ENCODE peak calls at places on chromosomes 2 and 18, in seven cellular contexts. W is A549, T is ovary, F is transverse colon, Y is tibial nerve, G is stomach, M is SK-N-SH. U is an unnamed sample.

GRCh38 chr2:151556121-151556520 is 146.4 kb downstream of the RIF1 start:
- DNase-seq in M (no peak), W (no peak), T (no peak), F (no peak), G (no peak), Y (no peak), U (no peak)

GRCh38 chr2:170191166-170191872 is 13.4 kb downstream of the MYO3B start:
- DNase-seq in W (no peak), G (no peak), T (no peak), F (no peak), M (no peak), Y (no peak), U (no peak)

GRCh38 chr2:24993797-24994196 is 22.0 kb upstream of the DNAJC27 start:
- DNase-seq in Y (no peak), F (no peak), M (no peak), W (no peak), T (no peak), G (no peak), U (no peak)

GRCh38 chr2:234910186-234910679 is 41.6 kb upstream of the SH3BP4 start:
- DNase-seq in Y (no peak), G (no peak), T (no peak), M (no peak), F (no peak), W (no peak), U (no peak)

GRCh38 chr2:121052507-121052906 is 232.5 kb downstream of the TFCP2L1 start:
- DNase-seq in M (no peak), T (no peak), Y (no peak), F (no peak), W (no peak), G (no peak), U (no peak)

GRCh38 chr2:240996161-240996833 is 2.1 kb upstream of the SNED1 start:
- DNase-seq in G (peak), W (no peak), T (peak), M (no peak), F (no peak), Y (no peak), U (no peak)

GRCh38 chr2:108583903-108584520 is 49.7 kb downstream of the LIMS1 start:
- DNase-seq in F (peak), T (no peak), W (peak), G (peak), Y (peak), M (peak), U (no peak)

GRCh38 chr18:45416168-45416567 is 199.1 kb upstream of the SLC14A2 start:
- DNase-seq in W (no peak), Y (no peak), T (no peak), G (no peak), M (peak), F (peak), U (no peak)

GRCh38 chr2:43387092-43388062 is 161.0 kb upstream of the ZFP36L2 start:
- DNase-seq in T (no peak), M (no peak), W (no peak), Y (no peak), G (no peak), F (peak), U (no peak)

GRCh38 chr18:159037-159652 is 788 bp downstream of the USP14 start:
- DNase-seq in Y (no peak), G (no peak), M (peak), F (no peak), W (peak), T (no peak), U (no peak)

GRCh38 chr18:24014986-24015896 is 687 bp downstream of the TTC39C start:
- DNase-seq in W (peak), M (peak), G (peak), T (peak), Y (peak), F (peak), U (no peak)

GRCh38 chr2:173997269-173997668 is 32.1 kb upstream of the SP3 start:
- DNase-seq in M (no peak), W (no peak), G (peak), T (peak), F (peak), Y (peak), U (peak)

GRCh38 chr18:26655010-26655613 is 106.8 kb upstream of the KCTD1 start:
- DNase-seq in M (no peak), F (no peak), T (no peak), W (peak), G (no peak), Y (no peak), U (no peak)

GRCh38 chr2:24632175-24632574 is 141.1 kb downstream of the NCOA1 start:
- DNase-seq in F (no peak), M (no peak), G (no peak), T (no peak), Y (no peak), W (no peak), U (no peak)

GRCh38 chr2:224308267-224308911 is 93.5 kb downstream of the FAM124B start:
- DNase-seq in G (no peak), T (no peak), Y (no peak), W (no peak), M (no peak), F (no peak), U (no peak)

GRCh38 chr2:26172866-26173595 is at the start of gene GAREM2:
- DNase-seq in G (no peak), F (no peak), M (peak), Y (no peak), W (no peak), T (no peak), U (no peak)

GRCh38 chr2:215736653-215737290 is 276.6 kb downstream of the MREG start:
- DNase-seq in Y (no peak), G (no peak), T (no peak), W (peak), F (no peak), M (no peak), U (no peak)

GRCh38 chr2:177549171-177549570 is 156.6 kb downstream of the AGPS start:
- DNase-seq in Y (no peak), F (no peak), T (no peak), W (no peak), M (peak), G (no peak), U (no peak)

GRCh38 chr18:50582500-50582899 is 22.6 kb downstream of the MAPK4 start:
- DNase-seq in M (no peak), Y (no peak), G (no peak), T (no peak), F (no peak), W (no peak), U (no peak)

GRCh38 chr18:60027397-60027796 is 127.6 kb downstream of the PMAIP1 start:
- DNase-seq in W (peak), G (no peak), F (no peak), Y (no peak), M (peak), T (no peak), U (no peak)

GRCh38 chr2:155663265-155663664 is 669.3 kb downstream of the NR4A2 start:
- DNase-seq in F (no peak), W (no peak), M (no peak), Y (no peak), T (no peak), G (no peak), U (no peak)

GRCh38 chr2:108444941-108445840 is 3.8 kb upstream of the GCC2 start:
- DNase-seq in W (peak), M (peak), T (no peak), G (no peak), Y (no peak), F (no peak), U (no peak)

GRCh38 chr18:11860594-11861450 is 9.6 kb downstream of the CHMP1B start:
- DNase-seq in T (no peak), M (no peak), W (no peak), Y (no peak), F (no peak), G (no peak), U (no peak)

GRCh38 chr2:4792126-4792525 is 900.1 kb upstream of the SOX11 start:
- DNase-seq in Y (no peak), W (no peak), G (no peak), T (no peak), M (no peak), F (no peak), U (no peak)

GRCh38 chr18:48885266-48885950 is 65.4 kb downstream of the SMAD7 start:
- DNase-seq in G (no peak), Y (no peak), W (no peak), F (no peak), M (no peak), T (peak), U (no peak)

GRCh38 chr2:132465917-132466316 is 49.3 kb downstream of the GPR39 start:
- DNase-seq in W (no peak), F (no peak), M (no peak), G (no peak), T (no peak), Y (no peak), U (no peak)

GRCh38 chr2:103396152-103396551 is 634.3 kb downstream of the TMEM182 start:
- DNase-seq in M (no peak), F (no peak), T (no peak), G (no peak), W (no peak), Y (no peak), U (no peak)

GRCh38 chr2:157246212-157247067 is 11.1 kb upstream of the GALNT5 start:
- DNase-seq in Y (no peak), G (no peak), M (no peak), W (peak), T (no peak), F (no peak), U (no peak)

GRCh38 chr2:121809607-121810006 is 54.2 kb downstream of the TSN start:
- DNase-seq in Y (no peak), M (no peak), W (no peak), F (no peak), G (no peak), T (no peak), U (no peak)

GRCh38 chr2:229701716-229702115 is 12.6 kb downstream of the DNER start:
- DNase-seq in F (no peak), M (no peak), T (no peak), W (no peak), Y (no peak), G (no peak), U (peak)

GRCh38 chr2:74911061-74911460 is 47.4 kb upstream of the POLE4 start:
- DNase-seq in Y (no peak), T (no peak), W (no peak), M (no peak), G (no peak), F (no peak), U (no peak)

GRCh38 chr2:40721595-40721994 is 269.7 kb upstream of the SLC8A1 start:
- DNase-seq in M (no peak), F (no peak), T (no peak), Y (no peak), W (no peak), G (no peak), U (no peak)

GRCh38 chr18:27244259-27244658 is 59.2 kb upstream of the CHST9 start:
- DNase-seq in Y (no peak), F (no peak), T (no peak), G (no peak), W (no peak), M (no peak), U (no peak)

GRCh38 chr2:180742809-180743208 is 237.6 kb upstream of the UBE2E3 start:
- DNase-seq in Y (no peak), F (no peak), M (no peak), W (peak), T (no peak), G (no peak), U (no peak)

GRCh38 chr2:45006041-45006941 is 3.0 kb downstream of the SIX2 start:
- DNase-seq in M (peak), F (no peak), W (no peak), T (no peak), Y (no peak), G (no peak), U (no peak)

GRCh38 chr18:9952633-9953416 is 39.0 kb downstream of the VAPA start:
- DNase-seq in F (no peak), Y (no peak), W (no peak), T (no peak), M (no peak), G (no peak), U (no peak)

GRCh38 chr2:120425014-120425413 is 79.1 kb downstream of the INHBB start:
- DNase-seq in F (no peak), G (no peak), Y (no peak), W (no peak), T (no peak), M (no peak), U (no peak)

GRCh38 chr2:218569661-218570500 is 1.2 kb downstream of the CNOT9 start:
- DNase-seq in M (peak), W (peak), T (no peak), F (peak), Y (no peak), G (peak), U (no peak)

GRCh38 chr2:216242365-216242764 is 129.9 kb downstream of the MARCHF4 start:
- DNase-seq in M (peak), F (no peak), Y (no peak), G (no peak), T (peak), W (no peak), U (peak)

DNA sequence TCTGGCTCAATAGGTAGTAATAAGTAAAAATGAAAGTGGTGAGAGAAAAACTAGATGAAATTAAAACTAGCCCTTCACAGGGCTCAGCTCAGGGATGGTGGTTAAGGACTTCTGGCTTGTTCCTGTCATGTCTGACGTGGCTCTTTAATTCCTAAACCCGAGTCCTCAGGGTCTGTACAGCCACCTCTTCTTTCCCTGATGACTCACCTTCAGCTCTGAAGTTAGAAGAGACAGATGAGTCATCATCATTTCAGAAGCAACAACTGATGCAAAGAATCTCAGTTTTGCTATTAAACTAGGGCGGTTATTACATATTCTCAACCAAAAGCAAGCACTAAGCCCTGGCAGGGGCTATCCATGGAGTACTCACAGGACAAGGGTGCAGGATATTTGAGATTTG is 24.0 kb upstream of the ITGB6 start:
- DNase-seq in W (peak), G (no peak), F (no peak), M (no peak), Y (no peak), T (no peak), U (no peak)
- H3K4me3 ChIP-seq in W (no peak), G (no peak), F (no peak), M (peak), Y (no peak), T (no peak), U (no peak)

GRCh38 chr2:205387350-205388045 is 294.8 kb upstream of the NRP2 start:
- DNase-seq in Y (no peak), G (no peak), T (no peak), F (no peak), M (no peak), W (no peak), U (no peak)

GRCh38 chr2:205383601-205384000 is 298.7 kb upstream of the NRP2 start:
- DNase-seq in M (no peak), T (no peak), F (no peak), G (no peak), Y (no peak), W (no peak), U (no peak)

GRCh38 chr2:205390866-205391265 is 291.4 kb upstream of the NRP2 start:
- DNase-seq in G (no peak), W (no peak), T (no peak), Y (no peak), F (no peak), M (no peak), U (no peak)

DNA sequence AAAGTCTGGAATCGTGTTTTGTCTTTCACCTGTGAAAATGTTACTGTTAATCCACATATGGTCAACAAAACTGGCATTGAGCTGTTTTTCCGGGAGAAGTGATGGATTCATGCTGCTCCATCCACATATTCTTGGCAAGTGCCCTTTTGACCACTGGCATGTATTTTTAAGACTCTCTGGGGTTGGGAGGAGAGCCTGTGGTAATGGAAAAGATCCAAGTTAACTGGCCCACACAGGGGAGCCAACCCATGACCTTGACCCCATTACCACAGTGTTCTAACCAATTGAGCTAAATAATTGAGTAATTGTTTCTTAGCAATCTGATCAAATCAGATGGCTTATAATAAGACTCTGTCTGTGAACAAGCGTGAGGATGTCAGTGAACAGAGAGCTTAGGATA is 296.2 kb upstream of the NRP2 start:
- DNase-seq in T (no peak), Y (no peak), G (no peak), F (no peak), M (peak), W (no peak), U (no peak)
- TF ChIP-seq CTCF in T (no peak), Y (no peak), G (no peak), F (no peak), M (no peak), W (no peak), U (no peak)

GRCh38 chr18:12906773-12907172 is 22.7 kb upstream of the PTPN2 start:
- DNase-seq in G (no peak), M (no peak), T (no peak), Y (no peak), W (no peak), F (no peak), U (no peak)
- TF ChIP-seq EP300 in G (no peak), M (no peak), T (no peak), Y (no peak), W (no peak), F (no peak), U (no peak)

GRCh38 chr2:172439509-172439860 is 12.1 kb downstream of the ITGA6 start:
- DNase-seq in M (no peak), Y (no peak), F (no peak), T (no peak), G (no peak), W (no peak), U (no peak)

GRCh38 chr2:172440795-172441194 is 13.4 kb downstream of the ITGA6 start:
- DNase-seq in G (no peak), W (peak), M (no peak), T (no peak), Y (no peak), F (no peak), U (no peak)

GRCh38 chr2:172439911-172440310 is 12.5 kb downstream of the ITGA6 start:
- DNase-seq in M (no peak), W (no peak), G (no peak), T (no peak), Y (no peak), F (no peak), U (no peak)

GRCh38 chr2:172438741-172439508 is 11.5 kb downstream of the ITGA6 start:
- DNase-seq in M (no peak), G (peak), Y (no peak), T (no peak), W (peak), F (peak), U (no peak)

GRCh38 chr2:172442072-172442895 is 14.9 kb downstream of the ITGA6 start:
- DNase-seq in M (no peak), Y (no peak), T (no peak), G (peak), W (peak), F (peak), U (no peak)
- H3K4me3 ChIP-seq in M (no peak), Y (no peak), T (no peak), G (no peak), W (peak), F (no peak), U (no peak)